ENCODE peak calls at places on chromosomes 6 and 20, in four cellular contexts. I, K, P and O are unnamed samples.

GRCh38 chr6:169884158-169884557 is 132.7 kb downstream of the ERMARD start:
- DNase-seq in I (no peak), K (no peak), P (no peak), O (no peak)

GRCh38 chr6:20534906-20535305 is 649 bp downstream of the CDKAL1 start:
- DNase-seq in I (no peak), K (no peak), P (no peak), O (no peak)

GRCh38 chr20:22617160-22617559 is 32.8 kb upstream of the FOXA2 start:
- DNase-seq in I (no peak), K (peak; percentile 58), P (peak; percentile 37), O (no peak)

GRCh38 chr20:9686866-9687265 is 152.0 kb downstream of the PAK5 start:
- DNase-seq in I (no peak), K (no peak), P (no peak), O (no peak)

GRCh38 chr6:94071835-94072234 is 652.5 kb upstream of the EPHA7 start:
- DNase-seq in I (no peak), K (no peak), P (no peak), O (no peak)

GRCh38 chr6:5511924-5512323 is 250.6 kb downstream of the FARS2 start:
- DNase-seq in I (no peak), K (no peak), P (peak; percentile 23), O (no peak)

GRCh38 chr20:63498950-63499332 is at the start of gene EEF1A2:
- DNase-seq in I (no peak), K (no peak), P (peak; percentile 84), O (peak; percentile 68)

GRCh38 chr6:25697537-25698340 is 45.7 kb downstream of the SCGN start:
- DNase-seq in I (no peak), K (no peak), P (no peak), O (no peak)

GRCh38 chr20:59078231-59078630 is 35.6 kb upstream of the PRELID3B start:
- DNase-seq in I (no peak), K (no peak), P (no peak), O (no peak)

GRCh38 chr6:18280084-18280483 is 15.8 kb upstream of the DEK start:
- DNase-seq in I (no peak), K (no peak), P (no peak), O (peak; percentile 22)

GRCh38 chr6:154721460-154721859 is 11.8 kb upstream of the SCAF8 start:
- DNase-seq in I (no peak), K (no peak), P (no peak), O (no peak)

GRCh38 chr20:40160151-40160550 is 528.9 kb downstream of the MAFB start:
- DNase-seq in I (peak; percentile 7), K (peak; percentile 60), P (peak; percentile 25), O (peak; percentile 53)

DNA sequence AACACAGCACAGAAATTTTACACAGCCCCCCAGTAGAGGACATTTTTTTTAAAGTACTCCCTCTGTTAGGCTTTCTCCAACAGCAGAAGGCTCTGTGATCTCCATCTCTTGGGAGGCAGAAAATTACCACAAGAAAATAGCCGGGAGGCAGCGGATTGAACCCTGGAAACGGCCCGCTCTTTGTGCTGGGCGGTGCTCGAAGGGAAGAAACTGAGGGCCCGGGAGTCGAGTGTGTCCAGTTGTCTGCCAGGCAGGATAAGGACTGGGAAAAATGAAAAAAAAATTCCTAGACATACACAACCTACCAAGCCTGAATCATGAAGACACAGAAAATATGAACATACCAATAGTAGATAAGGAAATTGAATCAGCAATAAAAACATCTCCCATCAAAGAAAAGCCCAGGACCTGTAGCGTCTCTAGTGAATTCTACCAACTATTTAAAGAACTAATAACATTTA is 31.5 kb downstream of the POM121L2 start:
- DNase-seq in I (no peak), K (peak; percentile 10), P (peak; percentile 60), O (peak; percentile 34)
- TF ChIP-seq TARDBP in I (no peak), K (no peak), P (no peak), O (no peak)

GRCh38 chr20:21432911-21433310 is 35.6 kb upstream of the NKX2-4 start:
- DNase-seq in I (no peak), K (no peak), P (no peak), O (no peak)
- TF ChIP-seq TARDBP in I (no peak), K (no peak), P (no peak), O (no peak)

DNA sequence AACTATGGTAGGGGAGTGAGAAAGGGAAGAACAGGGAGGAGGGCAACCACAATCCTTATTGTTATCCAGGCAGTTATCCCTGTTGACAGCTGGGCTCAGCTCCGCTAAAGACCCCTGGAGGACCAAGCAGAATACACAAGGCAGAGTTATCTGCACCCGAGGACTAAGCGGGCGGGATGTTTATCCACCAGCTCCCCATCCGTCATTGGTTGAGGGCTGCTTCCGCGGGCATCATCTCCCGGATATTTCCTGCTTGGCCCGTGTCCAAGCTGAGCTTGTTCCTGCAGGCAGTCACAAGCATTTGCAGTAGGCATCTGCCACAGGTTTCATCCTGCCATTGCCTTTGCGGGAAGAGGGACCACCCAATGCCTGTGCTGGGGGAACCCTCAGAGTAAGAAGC is 102.1 kb downstream of the DLGAP4 start:
- DNase-seq in I (no peak), K (peak; percentile 26), P (peak; percentile 24), O (no peak)
- TF ChIP-seq TARDBP in I (no peak), K (no peak), P (no peak), O (no peak)

DNA sequence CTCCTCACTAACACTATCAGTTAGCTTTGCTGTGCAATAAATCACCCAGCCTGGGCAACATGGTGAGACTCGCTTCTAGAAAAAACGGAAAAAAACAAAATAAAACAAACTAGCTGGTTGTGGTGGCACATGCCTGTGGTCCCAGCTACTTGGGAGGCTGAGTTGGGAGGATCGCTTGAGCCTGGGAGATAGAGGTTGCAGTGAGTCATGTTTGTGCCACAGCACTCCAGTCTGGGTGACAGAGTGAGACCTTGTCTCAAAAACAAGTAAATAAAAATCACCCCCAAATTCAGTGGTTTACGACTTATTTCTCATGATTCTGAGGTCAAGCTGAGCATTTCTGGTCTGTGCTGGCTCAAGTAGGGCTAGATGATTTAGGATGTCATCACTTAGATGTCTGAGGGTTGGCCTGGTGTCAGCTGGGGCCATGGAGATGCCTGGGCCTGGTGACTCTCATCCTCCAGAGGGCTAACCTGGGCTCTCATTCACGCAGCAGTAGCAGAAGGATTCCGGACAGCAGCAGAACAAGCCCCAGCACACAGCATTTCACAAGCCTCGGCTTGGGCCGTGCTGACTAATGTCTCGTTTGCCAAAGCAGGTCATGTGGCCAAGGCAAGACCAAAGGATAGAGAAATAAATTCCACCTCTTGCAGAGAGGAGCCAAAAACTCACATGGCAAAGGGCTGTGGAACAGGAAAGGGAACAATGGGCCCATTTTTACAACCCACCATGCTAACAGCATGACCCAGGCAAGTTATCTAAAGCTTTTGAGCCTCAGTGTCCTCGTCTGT is 32.5 kb downstream of the MGME1 start:
- DNase-seq in I (no peak), K (peak; percentile 90), P (no peak), O (no peak)
- TF ChIP-seq TARDBP in I (no peak), K (no peak), P (no peak), O (no peak)

GRCh38 chr6:7813704-7814103 is 87.8 kb downstream of the BMP6 start:
- DNase-seq in I (no peak), K (peak; percentile 53), P (peak; percentile 60), O (peak; percentile 14)
- TF ChIP-seq TARDBP in I (no peak), K (no peak), P (no peak), O (no peak)

GRCh38 chr6:108337721-108338120 is 42.9 kb downstream of the AFG1L start:
- DNase-seq in I (no peak), K (no peak), P (no peak), O (no peak)
- TF ChIP-seq TARDBP in I (no peak), K (no peak), P (no peak), O (no peak)

GRCh38 chr6:14310955-14311354 is 193.4 kb downstream of the CD83 start:
- DNase-seq in I (no peak), K (no peak), P (no peak), O (no peak)
- TF ChIP-seq TARDBP in I (no peak), K (no peak), P (no peak), O (no peak)

GRCh38 chr6:56841751-56842150 is 113.2 kb upstream of the BEND6 start:
- DNase-seq in I (no peak), K (no peak), P (no peak), O (no peak)

GRCh38 chr6:56841372-56841749 is 113.5 kb upstream of the BEND6 start:
- DNase-seq in I (no peak), K (no peak), P (no peak), O (no peak)

GRCh38 chr6:56840467-56841371 is 114.2 kb upstream of the BEND6 start:
- DNase-seq in I (no peak), K (peak; percentile 49), P (no peak), O (no peak)

GRCh38 chr6:56843476-56844349 is 111.2 kb upstream of the BEND6 start:
- DNase-seq in I (peak; percentile 66), K (peak; percentile 77), P (peak; percentile 66), O (peak; percentile 90)

DNA sequence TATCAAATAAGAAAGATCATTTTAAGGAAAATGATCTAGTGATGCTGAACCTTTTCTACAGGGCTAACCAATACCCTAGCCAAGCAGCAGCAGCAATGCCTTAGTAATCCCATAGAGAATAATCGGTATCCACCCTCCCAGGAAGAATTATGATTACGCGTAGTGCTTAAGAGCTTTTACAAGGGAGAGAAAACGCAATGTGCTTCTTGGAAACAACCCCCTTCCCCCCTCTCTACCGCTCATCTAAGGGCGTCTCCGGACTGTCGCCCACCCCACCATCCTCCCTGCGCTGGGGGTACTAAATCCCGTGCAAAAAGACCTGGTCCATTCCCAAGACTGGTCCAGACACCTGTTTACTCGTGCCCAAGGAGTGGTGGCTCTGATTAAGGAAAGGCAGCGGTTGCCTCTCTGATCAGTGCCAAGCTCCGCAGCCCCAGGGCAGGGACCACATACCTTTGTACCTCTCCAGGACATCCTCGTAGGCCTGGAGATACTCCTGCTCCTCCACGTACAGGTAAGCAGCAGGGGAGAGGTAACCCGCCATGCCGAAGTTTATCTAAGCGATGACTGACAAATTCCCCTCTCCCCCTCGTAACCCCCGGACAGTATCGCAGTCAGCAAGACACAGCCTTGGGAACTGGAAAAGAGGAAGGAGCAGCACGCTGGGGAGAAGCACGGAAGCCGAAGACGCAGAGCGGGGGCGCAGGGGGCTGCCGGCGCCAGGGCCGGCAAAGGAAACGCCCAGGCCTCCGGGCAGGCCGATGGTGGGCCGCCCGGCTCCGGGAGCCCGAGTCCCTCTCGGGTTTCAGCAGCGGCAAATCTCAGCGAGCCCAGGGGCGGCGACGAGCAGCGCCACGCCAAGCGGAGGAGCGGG is 112.1 kb upstream of the BEND6 start:
- DNase-seq in I (no peak), K (no peak), P (no peak), O (peak; percentile 56)
- TF ChIP-seq TARDBP in I (no peak), K (no peak), P (no peak), O (no peak)